ENCODE peak calls at places on chromosomes 16 and 17, in five cellular contexts. H, R, V, T and Y are unnamed samples.

GRCh38 chr16:77585379-77585778 is 136.9 kb upstream of the NUDT7 start:
- DNase-seq in H (no peak), V (no peak), R (no peak), T (no peak), Y (no peak)

GRCh38 chr16:68379472-68380347 is 68.6 kb downstream of the SMPD3 start:
- DNase-seq in V (no peak), T (no peak), R (no peak), H (no peak), Y (no peak)

GRCh38 chr16:81645303-81645702 is 133.8 kb upstream of the PLCG2 start:
- DNase-seq in R (no peak), T (peak; percentile 97), V (no peak), H (peak; percentile 54), Y (no peak)

GRCh38 chr17:36597229-36597628 is 4.2 kb upstream of the MRM1 start:
- DNase-seq in T (peak; percentile 24), R (peak; percentile 86), H (no peak), V (no peak), Y (no peak)

GRCh38 chr16:73048292-73049050 is 543 bp upstream of the ZFHX3 start:
- DNase-seq in R (peak; percentile 69), V (peak; percentile 87), H (peak; percentile 81), T (peak; percentile 62), Y (no peak)

GRCh38 chr16:88467433-88468051 is 14.5 kb downstream of the ZFPM1 start:
- DNase-seq in V (no peak), H (no peak), R (no peak), T (no peak), Y (no peak)

GRCh38 chr16:5557448-5557847 is 459.9 kb upstream of the EEF2KMT start:
- DNase-seq in R (no peak), T (no peak), V (no peak), H (no peak), Y (no peak)

GRCh38 chr17:48491527-48492273 is 39.1 kb downstream of the HOXB1 start:
- DNase-seq in V (no peak), H (no peak), T (no peak), R (no peak), Y (no peak)

GRCh38 chr16:70800798-70801480 is at the start of gene VAC14:
- DNase-seq in V (peak; percentile 92), T (peak; percentile 95), R (peak; percentile 98), H (peak; percentile 97), Y (peak; percentile 98)

GRCh38 chr17:72661093-72661944 is 431.2 kb downstream of the SLC39A11 start:
- DNase-seq in H (no peak), R (no peak), T (no peak), V (no peak), Y (no peak)

GRCh38 chr17:80939151-80940145 is 52.2 kb upstream of the CHMP6 start:
- DNase-seq in H (peak; percentile 51), T (no peak), V (peak; percentile 59), R (no peak), Y (no peak)

GRCh38 chr17:2435181-2435741 is 34.4 kb upstream of the MNT start:
- DNase-seq in R (no peak), V (no peak), T (peak; percentile 18), H (no peak), Y (no peak)

GRCh38 chr17:70661342-70662222 is 492.2 kb downstream of the KCNJ2 start:
- DNase-seq in H (no peak), T (no peak), V (no peak), R (peak; percentile 61), Y (no peak)

GRCh38 chr17:13346081-13346533 is 255.6 kb downstream of the HS3ST3A1 start:
- DNase-seq in R (no peak), H (no peak), V (no peak), T (no peak), Y (no peak)

GRCh38 chr16:68401871-68402747 is 46.2 kb downstream of the SMPD3 start:
- DNase-seq in V (no peak), H (peak; percentile 31), R (no peak), T (no peak), Y (no peak)

GRCh38 chr16:10067406-10067805 is 114.8 kb downstream of the GRIN2A start:
- DNase-seq in H (no peak), T (no peak), R (no peak), V (no peak), Y (no peak)

GRCh38 chr17:511833-512251 is 159.2 kb upstream of the RPH3AL start:
- DNase-seq in R (no peak), V (no peak), T (no peak), H (peak; percentile 37), Y (no peak)

GRCh38 chr16:23434380-23434779 is 18.6 kb downstream of the COG7 start:
- DNase-seq in V (no peak), R (no peak), H (no peak), T (peak; percentile 71), Y (no peak)

GRCh38 chr17:44414394-44415155 is 25.1 kb upstream of the ITGA2B start:
- DNase-seq in R (no peak), T (no peak), V (no peak), H (no peak), Y (no peak)

GRCh38 chr17:45895304-45895968 is 1.1 kb downstream of the MAPT start:
- DNase-seq in T (peak; percentile 30), R (no peak), V (no peak), H (no peak), Y (no peak)

GRCh38 chr17:56602292-56603130 is 9.0 kb downstream of the NOG start:
- DNase-seq in T (no peak), V (no peak), H (no peak), R (no peak), Y (peak; percentile 60)

GRCh38 chr16:10016761-10017160 is 165.5 kb downstream of the GRIN2A start:
- DNase-seq in H (no peak), T (no peak), V (no peak), R (no peak), Y (no peak)

GRCh38 chr17:50176559-50177471 is 11.0 kb downstream of the SGCA start:
- DNase-seq in V (no peak), R (no peak), T (no peak), H (no peak), Y (no peak)
- H3K27ac ChIP-seq in V (peak overlapping the region; percentile 98), R (no peak overlapping the region), T (no peak overlapping the region), H (no peak overlapping the region), Y (no peak overlapping the region)

GRCh38 chr16:28549301-28549899 is 4.3 kb upstream of the SGF29 start:
- DNase-seq in T (no peak), R (no peak), H (no peak), V (no peak), Y (no peak)
- TF ChIP-seq CTCF in T (peak; percentile 60), R (no peak), H (no peak), V (peak; percentile 49), Y (peak; percentile 77)

GRCh38 chr16:31913668-31914067 is 40.1 kb downstream of the ZNF267 start:
- DNase-seq in H (no peak), R (no peak), V (no peak), T (no peak), Y (no peak)
- H3K9me3 ChIP-seq in H (peaks cover 100% of the 10 kb centered on the region), R (peaks cover 7% of the 10 kb centered on the region), V (peaks cover 13% of the 10 kb centered on the region), T (peaks cover 33% of the 10 kb centered on the region), Y (peaks cover 98% of the 10 kb centered on the region)

GRCh38 chr17:75641343-75641742 is 8.1 kb downstream of the SMIM5 start:
- DNase-seq in R (no peak), V (no peak), T (no peak), H (no peak), Y (no peak)
- H3K27ac ChIP-seq in R (no peak overlapping the region), V (no peak overlapping the region), T (no peak overlapping the region), H (no peak overlapping the region), Y (no peak overlapping the region)

DNA sequence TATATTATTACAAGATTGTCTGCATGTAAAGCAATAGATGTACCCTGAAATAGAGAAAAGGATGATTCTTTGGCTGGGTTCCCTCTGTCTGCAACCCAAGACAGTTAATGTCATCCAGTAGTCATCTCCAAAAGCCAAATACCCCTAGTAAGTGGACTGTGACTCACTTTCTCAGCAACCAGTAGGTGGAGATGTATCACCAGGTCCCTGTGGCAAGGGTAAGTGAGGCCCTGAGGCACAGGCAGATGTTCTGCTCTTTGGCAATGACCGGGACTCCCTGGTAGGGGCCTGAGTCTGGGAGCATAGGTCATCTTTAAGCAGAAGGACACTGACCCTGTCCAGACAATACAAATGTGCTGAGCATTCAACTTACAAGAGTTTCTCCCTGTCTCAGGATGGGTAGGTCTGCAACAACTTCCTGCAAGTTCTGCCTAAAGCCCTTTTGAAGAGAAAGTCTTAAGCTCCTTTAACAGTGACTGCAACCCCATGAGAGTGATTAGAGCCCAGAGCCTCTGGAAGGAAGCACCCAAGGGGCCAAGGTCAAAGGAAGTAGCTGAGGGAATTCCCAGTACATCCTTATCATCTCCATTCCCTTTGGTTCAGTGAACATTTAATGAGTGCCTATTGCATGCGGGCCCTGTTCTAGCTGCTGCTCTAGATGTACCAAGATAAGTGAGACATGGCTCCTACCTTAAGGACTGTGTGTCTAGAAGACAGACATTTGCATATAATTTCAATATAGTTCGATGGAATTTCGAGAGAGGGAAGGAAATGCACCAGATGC is 31.9 kb downstream of the PMP22 start:
- DNase-seq in H (no peak), V (no peak), R (no peak), T (no peak), Y (no peak)
- TF ChIP-seq CTCF in H (no peak), V (no peak), R (no peak), T (peak; percentile 43), Y (no peak)

GRCh38 chr16:1557576-1557975 is 24.1 kb downstream of the TMEM204 start:
- DNase-seq in H (no peak), V (no peak), T (no peak), R (no peak), Y (no peak)

GRCh38 chr16:1561266-1561665 is 27.8 kb downstream of the TMEM204 start:
- DNase-seq in R (no peak), V (no peak), H (no peak), T (no peak), Y (no peak)

GRCh38 chr16:1560153-1560552 is 26.7 kb downstream of the TMEM204 start:
- DNase-seq in T (no peak), H (no peak), R (no peak), V (no peak), Y (no peak)

GRCh38 chr16:1560866-1561265 is 27.4 kb downstream of the TMEM204 start:
- DNase-seq in T (no peak), R (no peak), V (no peak), H (no peak), Y (no peak)

DNA sequence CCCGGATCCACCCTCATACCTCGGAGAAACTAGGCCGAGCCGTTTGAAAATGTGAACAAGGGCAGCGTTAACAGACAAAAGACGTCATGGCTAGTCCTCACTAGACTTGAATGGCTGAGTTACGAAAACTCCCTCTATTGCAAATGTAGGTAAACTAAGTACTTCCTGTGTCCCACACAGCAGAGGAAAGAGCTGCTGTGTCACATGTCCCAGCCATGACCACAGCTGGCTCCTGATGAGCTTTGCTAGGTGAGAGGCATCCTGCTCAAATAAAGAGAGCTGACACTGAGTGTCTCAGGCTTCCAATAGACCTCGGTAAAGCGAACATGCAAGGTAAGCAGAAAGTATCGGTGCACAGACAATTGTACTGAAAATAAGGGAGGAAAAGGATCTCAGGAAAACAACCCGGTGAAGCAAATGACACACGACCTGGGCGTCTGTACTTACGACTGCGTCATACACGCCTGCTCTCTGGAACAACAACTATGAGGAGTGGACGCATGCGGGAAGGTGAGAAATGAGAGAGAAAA is 26.0 kb downstream of the TMEM204 start:
- DNase-seq in H (no peak), V (no peak), T (no peak), R (peak; percentile 78), Y (peak; percentile 38)
- H3K9me3 ChIP-seq in H (no peaks in the 10 kb centered on the region), V (no peaks in the 10 kb centered on the region), T (no peaks in the 10 kb centered on the region), R (no peaks in the 10 kb centered on the region), Y (no peaks in the 10 kb centered on the region)